ENCODE peak calls at places on chromosomes 3 and 15, in five cellular contexts. Y is AG08396; S is fibroblast of pulmonary artery; Z is stimulated activated CD4-positive, alpha-beta T cell treated with anti-CD3 and anti-CD28 coated beads, Interleukin-1b, Interleukin-23, amount 100 ng/mL, for 1 hour; A is GOT3. F is an unnamed sample.

GRCh38 chr15:32885711-32886110 is 167.9 kb downstream of the GREM1 start:
- DNase-seq in Z (no peak), Y (no peak), S (no peak), A (no peak), F (no peak)

GRCh38 chr3:43309372-43310305 is 23.3 kb downstream of the SNRK start:
- DNase-seq in S (no peak), Y (no peak), Z (no peak), A (no peak), F (no peak)

GRCh38 chr15:82666606-82667005 is 19.4 kb upstream of the CPEB1 start:
- DNase-seq in S (no peak), Y (no peak), Z (no peak), A (no peak), F (no peak)

GRCh38 chr3:42733501-42734262 is 31.1 kb upstream of the HHATL start:
- DNase-seq in S (no peak), Z (no peak), A (no peak), Y (no peak), F (no peak)

GRCh38 chr3:52469001-52469400 is 13.6 kb downstream of the NISCH start:
- DNase-seq in A (no peak), Y (no peak), Z (no peak), S (no peak), F (no peak)

GRCh38 chr3:112409061-112409460 is 76.1 kb downstream of the CD200 start:
- DNase-seq in Y (no peak), Z (no peak), S (no peak), A (no peak), F (no peak)

GRCh38 chr15:65212097-65212496 is 824 bp upstream of the CILP start:
- DNase-seq in Z (no peak), A (no peak), Y (no peak), S (no peak), F (no peak)

GRCh38 chr3:174243194-174243593 is 615.9 kb upstream of the NAALADL2 start:
- DNase-seq in A (no peak), Z (no peak), Y (peak; percentile 13), S (peak; percentile 2), F (no peak)

GRCh38 chr3:53030864-53031445 is 14.9 kb downstream of the SFMBT1 start:
- DNase-seq in A (no peak), S (no peak), Z (no peak), Y (no peak), F (peak; percentile 7)

GRCh38 chr3:62888180-62888579 is 13.0 kb upstream of the CADPS start:
- DNase-seq in Z (no peak), Y (no peak), S (no peak), A (no peak), F (no peak)

GRCh38 chr3:66423791-66424190 is 77.0 kb downstream of the LRIG1 start:
- DNase-seq in S (peak; percentile 79), Z (no peak), Y (peak; percentile 63), A (no peak), F (no peak)